ENCODE peak calls at places on chromosomes 16 and 17, in ten cellular contexts. P is Panc1; O is NCI-H226; E is IMR-90; I is left kidney; L is neural crest cell; C is KBM-7; K is heart right ventricle; J is activated naive CD4-positive, alpha-beta T cell treated with Interleukin-2 at 50 U/mL for 16 hours; X is GM19239. T is an unnamed sample.

GRCh38 chr16:84555418-84556196 is 51.1 kb upstream of the MEAK7 start:
- DNase-seq in K (no peak), O (no peak), I (peak), P (no peak), C (peak), L (peak), J (no peak), E (no peak), X (no peak), T (peak)

GRCh38 chr17:82241926-82242697 is 13.3 kb downstream of the SLC16A3 start:
- DNase-seq in K (peak), O (no peak), P (no peak), C (no peak), X (no peak), I (peak), E (no peak), L (no peak), J (no peak), T (no peak)

GRCh38 chr17:73231363-73231762 is 30.3 kb downstream of the CPSF4L start:
- DNase-seq in J (peak), K (no peak), O (no peak), X (no peak), C (no peak), P (no peak), L (no peak), E (peak), I (peak), T (no peak)

GRCh38 chr16:87457724-87458423 is 35.0 kb downstream of the ZCCHC14 start:
- DNase-seq in J (peak), O (peak), I (no peak), E (peak), C (no peak), K (no peak), P (peak), X (no peak), L (no peak), T (peak)

GRCh38 chr17:66964930-66965800 is 658 bp downstream of the CACNG4 start:
- DNase-seq in K (no peak), C (no peak), P (no peak), O (no peak), I (peak), E (no peak), J (peak), L (peak), X (no peak), T (no peak)

GRCh38 chr17:64785050-64785449 is 122.9 kb upstream of the SMURF2 start:
- DNase-seq in X (no peak), O (no peak), E (no peak), K (no peak), L (no peak), C (no peak), P (no peak), I (no peak), J (no peak), T (no peak)

GRCh38 chr16:54931041-54931756 is 534 bp downstream of the IRX5 start:
- DNase-seq in I (peak), P (no peak), O (peak), E (no peak), K (peak), X (no peak), J (no peak), C (peak), L (peak), T (no peak)

GRCh38 chr17:2283302-2283701 is 20.3 kb downstream of the SMG6 start:
- DNase-seq in K (no peak), C (no peak), E (peak), P (no peak), J (no peak), I (no peak), X (no peak), O (no peak), L (no peak), T (peak)

GRCh38 chr17:40916366-40916765 is 21.1 kb downstream of the KRT23 start:
- DNase-seq in O (no peak), J (no peak), K (no peak), X (no peak), P (no peak), I (no peak), C (no peak), E (no peak), L (no peak), T (peak)

GRCh38 chr17:80478487-80479245 is 2.3 kb upstream of the NPTX1 start:
- DNase-seq in O (no peak), C (no peak), K (no peak), E (no peak), L (no peak), X (no peak), I (peak), P (no peak), J (no peak), T (no peak)

GRCh38 chr17:14903810-14904209 is 361.3 kb downstream of the PMP22 start:
- DNase-seq in I (no peak), L (no peak), K (no peak), O (no peak), J (no peak), C (no peak), E (peak), P (no peak), X (no peak), T (peak)

GRCh38 chr17:17784599-17785264 is 52.1 kb downstream of the SREBF1 start:
- DNase-seq in X (no peak), C (peak), L (no peak), P (no peak), E (no peak), O (no peak), I (no peak), J (no peak), K (no peak), T (peak)

GRCh38 chr17:20997711-20998570 is 44.9 kb downstream of the USP22 start:
- DNase-seq in J (no peak), P (no peak), K (no peak), I (no peak), C (no peak), O (no peak), L (no peak), X (no peak), E (no peak), T (no peak)

GRCh38 chr17:55155867-55156560 is 108.7 kb upstream of the HLF start:
- DNase-seq in E (no peak), O (no peak), L (no peak), K (no peak), C (no peak), I (no peak), X (no peak), J (no peak), P (no peak), T (no peak)

GRCh38 chr16:89300976-89301360 is 83.5 kb downstream of the ZNF778 start:
- DNase-seq in C (no peak), L (no peak), J (no peak), I (no peak), P (no peak), X (no peak), E (no peak), K (no peak), O (no peak), T (no peak)

GRCh38 chr16:72530434-72530833 is 358.5 kb upstream of the PMFBP1 start:
- DNase-seq in K (no peak), X (no peak), I (no peak), O (peak), E (peak), J (no peak), P (no peak), L (no peak), C (peak), T (peak)

GRCh38 chr16:3074860-3075545 is 9.6 kb downstream of the IL32 start:
- DNase-seq in J (peak), X (peak), I (no peak), L (no peak), O (no peak), P (no peak), K (no peak), E (no peak), C (peak), T (no peak)

GRCh38 chr17:59800530-59800942 is 92.2 kb downstream of the TUBD1 start:
- DNase-seq in E (no peak), L (no peak), J (no peak), K (no peak), I (no peak), O (no peak), P (no peak), X (no peak), C (no peak), T (peak)

GRCh38 chr17:27464431-27464830 is 8.2 kb downstream of the KSR1 start:
- DNase-seq in X (no peak), E (no peak), K (no peak), J (no peak), L (no peak), C (no peak), P (no peak), O (no peak), I (no peak), T (no peak)

GRCh38 chr16:84700518-84701277 is 898 bp downstream of the USP10 start:
- DNase-seq in X (peak), P (no peak), K (no peak), L (no peak), E (peak), J (peak), C (peak), I (peak), O (no peak), T (peak)

GRCh38 chr17:83050651-83051422 is 28.6 kb upstream of the METRNL start:
- DNase-seq in J (no peak), P (no peak), L (no peak), O (no peak), E (no peak), K (peak), C (no peak), X (no peak), I (no peak), T (no peak)

GRCh38 chr17:18179804-18180203 is 3.8 kb upstream of the ALKBH5 start:
- DNase-seq in O (no peak), E (no peak), I (peak), X (no peak), K (no peak), J (no peak), P (no peak), L (no peak), C (no peak), T (no peak)

T was measured in trophoblast cell.